ENCODE peak calls at places on chromosome 6, in six cellular contexts. H, L, O, F, N and U are unnamed samples.
A peak's percentile ranks its signal among the peaks of the same experiment; 100 is the strongest.

GRCh38 chr6:118724211-118724610 is 72.8 kb upstream of the CEP85L start:
- DNase-seq in F (no peak), O (peak; percentile 61), L (no peak), N (no peak), H (no peak), U (no peak)

GRCh38 chr6:160962835-160963623 is 28.5 kb upstream of the MAP3K4 start:
- DNase-seq in L (no peak), O (no peak), N (no peak), F (no peak), H (no peak), U (no peak)

GRCh38 chr6:139161169-139161568 is 26.3 kb downstream of the HECA start:
- DNase-seq in O (peak; percentile 22), H (no peak), N (no peak), F (peak; percentile 64), L (no peak), U (peak; percentile 59)

GRCh38 chr6:38510205-38510604 is 129.5 kb downstream of the BTBD9 start:
- DNase-seq in F (no peak), O (no peak), L (no peak), N (no peak), H (no peak), U (no peak)

GRCh38 chr6:37485259-37485658 is 14.4 kb downstream of the CCDC167 start:
- DNase-seq in H (no peak), F (no peak), O (peak; percentile 27), N (no peak), L (no peak), U (no peak)

GRCh38 chr6:45378324-45378926 is 691 bp upstream of the SUPT3H start:
- DNase-seq in N (no peak), L (peak; percentile 80), F (peak; percentile 39), O (no peak), H (peak; percentile 46), U (no peak)

GRCh38 chr6:32046450-32047083 is 8.4 kb downstream of the CYP21A2 start:
- DNase-seq in N (no peak), F (no peak), H (no peak), L (peak; percentile 82), O (peak; percentile 38), U (no peak)

GRCh38 chr6:40924832-40925231 is 114.2 kb downstream of the UNC5CL start:
- DNase-seq in L (no peak), O (no peak), N (no peak), F (no peak), H (no peak), U (no peak)

GRCh38 chr6:145822432-145822831 is 7.8 kb upstream of the FBXO30 start:
- DNase-seq in N (no peak), L (no peak), F (no peak), O (no peak), H (no peak), U (no peak)

GRCh38 chr6:169081264-169081663 is 172.4 kb downstream of the THBS2 start:
- DNase-seq in N (no peak), H (no peak), F (no peak), O (no peak), L (no peak), U (no peak)

GRCh38 chr6:164665328-164665727 is 644.1 kb downstream of the C6orf118 start:
- DNase-seq in H (no peak), F (no peak), N (no peak), L (no peak), O (no peak), U (no peak)

GRCh38 chr6:110178626-110179405 is 654 bp downstream of the WASF1 start:
- DNase-seq in F (peak; percentile 61), N (peak; percentile 17), L (peak; percentile 84), H (peak; percentile 61), O (peak; percentile 85), U (peak; percentile 68)

GRCh38 chr6:53203483-53203882 is 54.8 kb upstream of the GCM1 start:
- DNase-seq in N (no peak), F (no peak), O (no peak), L (no peak), H (no peak), U (no peak)

GRCh38 chr6:116446399-116446798 is 14.8 kb upstream of the CALHM6 start:
- DNase-seq in L (no peak), O (no peak), F (no peak), N (no peak), H (no peak), U (peak; percentile 48)

GRCh38 chr6:111377558-111378120 is 105.4 kb downstream of the REV3L start:
- DNase-seq in O (no peak), N (no peak), L (no peak), H (no peak), F (no peak), U (no peak)

GRCh38 chr6:17584241-17584803 is 15.8 kb upstream of the FAM8A1 start:
- DNase-seq in N (no peak), F (no peak), L (no peak), H (peak; percentile 60), O (peak; percentile 73), U (peak; percentile 66)

GRCh38 chr6:125027287-125027686 is 65.0 kb downstream of the RNF217 start:
- DNase-seq in H (no peak), L (no peak), F (no peak), N (no peak), O (no peak), U (no peak)

GRCh38 chr6:121965739-121966138 is 433.7 kb upstream of the HSF2 start:
- DNase-seq in N (no peak), F (no peak), H (no peak), L (no peak), O (no peak), U (no peak)

GRCh38 chr6:25180630-25181375 is 98.4 kb upstream of the CARMIL1 start:
- DNase-seq in L (no peak), H (no peak), F (no peak), N (no peak), O (no peak), U (no peak)

GRCh38 chr6:89590133-89590532 is 48.4 kb downstream of the LYRM2 start:
- DNase-seq in N (no peak), L (no peak), O (no peak), H (no peak), F (no peak), U (no peak)